ENCODE peak calls at places on chromosomes 7 and 10, in nine cellular contexts. B, C, L, X, F, J, G, Q and Z are unnamed samples.
A peak's percentile ranks its signal among the peaks of the same experiment; 100 is the strongest.

GRCh38 chr7:7375538-7375937 is 160.1 kb downstream of the COL28A1 start:
- DNase-seq in B (no peak), C (no peak), L (no peak), X (no peak), F (no peak), J (no peak), G (no peak), Q (no peak), Z (no peak)

GRCh38 chr7:81245353-81245752 is 326.5 kb upstream of the SEMA3C start:
- DNase-seq in B (no peak), C (no peak), L (no peak), X (no peak), F (no peak), J (no peak), G (no peak), Q (no peak), Z (no peak)

GRCh38 chr7:145360511-145361100 is 524.8 kb upstream of the TPK1 start:
- DNase-seq in B (no peak), C (no peak), L (no peak), X (no peak), F (peak; percentile 48), J (no peak), G (no peak), Q (no peak), Z (no peak)

GRCh38 chr7:87317691-87318245 is 27.7 kb upstream of the CROT start:
- DNase-seq in B (no peak), C (no peak), L (no peak), X (no peak), F (no peak), J (no peak), G (no peak), Q (no peak), Z (no peak)

GRCh38 chr10:22750131-22750530 is 35.8 kb upstream of the PIP4K2A start:
- DNase-seq in B (no peak), C (no peak), L (no peak), X (no peak), F (no peak), J (no peak), G (no peak), Q (no peak), Z (no peak)

GRCh38 chr7:111162692-111163091 is 71.8 kb downstream of the LRRN3 start:
- DNase-seq in B (no peak), C (no peak), L (no peak), X (no peak), F (no peak), J (no peak), G (no peak), Q (no peak), Z (no peak)

GRCh38 chr10:13945760-13946460 is 359.1 kb downstream of the PRPF18 start:
- DNase-seq in B (no peak), C (no peak), L (no peak), X (no peak), F (no peak), J (no peak), G (peak; percentile 63), Q (no peak), Z (no peak)

GRCh38 chr7:100209493-100209892 is 10.3 kb upstream of the PVRIG start:
- DNase-seq in B (no peak), C (no peak), L (peak; percentile 13), X (no peak), F (no peak), J (peak; percentile 43), G (no peak), Q (no peak), Z (no peak)

GRCh38 chr7:47300472-47301021 is 281.4 kb downstream of the TNS3 start:
- DNase-seq in B (no peak), C (no peak), L (no peak), X (no peak), F (no peak), J (no peak), G (no peak), Q (no peak), Z (peak; percentile 81)

GRCh38 chr10:97182327-97182990 is 3.3 kb downstream of the SLIT1 start:
- DNase-seq in B (no peak), C (no peak), L (peak; percentile 33), X (no peak), F (peak; percentile 27), J (no peak), G (no peak), Q (no peak), Z (no peak)

GRCh38 chr7:131623154-131623553 is 66.7 kb upstream of the PODXL start:
- DNase-seq in B (no peak), C (no peak), L (no peak), X (no peak), F (no peak), J (peak; percentile 67), G (peak; percentile 64), Q (no peak), Z (no peak)

GRCh38 chr10:98252451-98252850 is 15.5 kb downstream of the LOXL4 start:
- DNase-seq in B (no peak), C (no peak), L (no peak), X (no peak), F (no peak), J (no peak), G (no peak), Q (no peak), Z (no peak)

GRCh38 chr7:111083423-111083822 is 7.5 kb upstream of the LRRN3 start:
- DNase-seq in B (peak; percentile 22), C (no peak), L (no peak), X (no peak), F (no peak), J (no peak), G (no peak), Q (no peak), Z (no peak)

GRCh38 chr7:50339990-50340500 is 35.5 kb downstream of the IKZF1 start:
- DNase-seq in B (peak; percentile 66), C (no peak), L (peak; percentile 83), X (no peak), F (no peak), J (peak; percentile 80), G (no peak), Q (no peak), Z (no peak)

GRCh38 chr10:123860209-123860608 is 31.4 kb downstream of the CPXM2 start:
- DNase-seq in B (no peak), C (no peak), L (no peak), X (no peak), F (no peak), J (no peak), G (no peak), Q (no peak), Z (no peak)

GRCh38 chr10:88755753-88756152 is 4.1 kb upstream of the LIPN start:
- DNase-seq in B (no peak), C (no peak), L (no peak), X (no peak), F (no peak), J (no peak), G (no peak), Q (no peak), Z (no peak)

GRCh38 chr10:97861351-97861750 is 11.7 kb downstream of the GOLGA7B start:
- DNase-seq in B (no peak), C (no peak), L (peak; percentile 24), X (no peak), F (no peak), J (no peak), G (peak; percentile 69), Q (no peak), Z (no peak)

GRCh38 chr7:44884553-44885393 is 557 bp downstream of the PURB start:
- DNase-seq in B (peak; percentile 31), C (peak; percentile 14), L (peak; percentile 93), X (peak; percentile 55), F (peak; percentile 71), J (peak; percentile 47), G (peak; percentile 51), Q (no peak), Z (no peak)

GRCh38 chr7:27303021-27303420 is 60.4 kb downstream of the EVX1 start:
- DNase-seq in B (no peak), C (peak; percentile 13), L (no peak), X (no peak), F (no peak), J (no peak), G (peak; percentile 21), Q (no peak), Z (no peak)

DNA sequence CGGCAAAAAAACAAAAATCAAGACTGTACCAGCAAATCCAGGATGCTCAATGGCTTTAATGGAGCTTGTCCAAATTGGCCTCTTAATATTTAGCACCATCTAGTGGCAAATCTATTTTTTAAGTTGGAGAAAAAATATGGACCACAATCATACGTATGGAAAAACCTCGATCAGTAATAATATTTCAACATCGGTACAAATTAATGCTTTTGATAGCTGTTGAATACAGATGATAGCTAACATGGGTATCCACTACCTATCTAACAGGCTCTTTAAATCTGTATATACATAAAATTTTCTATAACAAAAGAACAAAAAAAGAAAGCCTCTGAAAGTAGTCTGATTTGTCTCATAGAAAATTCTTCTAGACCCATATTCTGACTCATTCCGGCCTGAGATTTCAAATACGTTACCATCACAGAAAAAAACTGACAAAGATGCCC is 29.2 kb downstream of the COA1 start:
- DNase-seq in B (no peak), C (no peak), L (no peak), X (no peak), F (no peak), J (peak; percentile 28), G (no peak), Q (no peak), Z (no peak)
- TF ChIP-seq POLR2A in B (no peak), C (no peak), L (no peak), X (no peak), F (no peak), J (no peak), G (no peak), Q (no peak), Z (no peak)

GRCh38 chr10:99365761-99366160 is 36.6 kb downstream of the CNNM1 start:
- DNase-seq in B (no peak), C (no peak), L (no peak), X (no peak), F (no peak), J (no peak), G (no peak), Q (no peak), Z (no peak)
- H3K27me3 ChIP-seq in B (no peaks in the 10 kb centered on the region), C (peaks cover 4% of the 10 kb centered on the region), L (no peaks in the 10 kb centered on the region), X (no peaks in the 10 kb centered on the region), F (no peaks in the 10 kb centered on the region), J (peaks cover 14% of the 10 kb centered on the region), G (no peaks in the 10 kb centered on the region), Q (no peaks in the 10 kb centered on the region), Z (no peaks in the 10 kb centered on the region)

DNA sequence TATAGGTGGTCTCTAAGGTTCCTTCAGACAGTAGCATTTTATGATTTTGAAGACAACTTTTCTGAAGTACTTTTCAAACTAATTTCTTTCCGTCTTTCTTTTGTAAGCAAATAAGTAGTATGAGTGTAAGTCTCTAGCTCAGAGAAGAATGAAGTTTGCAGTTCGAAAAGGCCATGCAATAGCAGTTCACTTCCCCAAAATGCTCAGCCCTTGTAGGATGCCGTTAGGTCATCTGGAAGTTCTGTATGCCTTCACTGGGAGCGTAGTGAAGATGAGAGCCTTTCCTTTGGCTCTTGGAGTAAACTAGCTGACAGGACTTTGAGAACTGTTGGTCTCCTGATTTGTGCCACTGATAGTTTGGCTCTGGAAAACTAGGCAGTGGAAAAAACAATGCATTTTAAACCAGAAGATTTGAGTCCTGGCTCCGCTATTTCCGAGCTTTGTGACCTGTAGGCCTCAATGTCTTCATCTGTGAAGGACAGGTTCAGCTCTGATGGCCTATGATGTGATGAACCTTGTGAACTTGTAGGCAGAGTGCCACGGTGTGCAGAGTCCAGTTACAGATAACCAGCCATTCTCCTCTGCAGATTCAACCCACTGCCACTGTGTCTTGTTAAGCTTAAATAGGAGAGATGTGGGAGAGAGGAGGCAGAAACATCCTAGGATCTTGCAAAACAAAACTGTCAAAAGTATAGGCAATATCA is 18.9 kb downstream of the SGPL1 start:
- DNase-seq in B (no peak), C (no peak), L (no peak), X (no peak), F (peak; percentile 79), J (no peak), G (no peak), Q (no peak), Z (no peak)
- H3K4me1 ChIP-seq in B (no peaks in the 10 kb centered on the region), C (peaks cover 15% of the 10 kb centered on the region), L (no peaks in the 10 kb centered on the region), X (no peaks in the 10 kb centered on the region), F (no peaks in the 10 kb centered on the region), J (peaks cover 33% of the 10 kb centered on the region), G (peaks cover 25% of the 10 kb centered on the region), Q (peaks cover 21% of the 10 kb centered on the region), Z (peaks cover 10% of the 10 kb centered on the region)

GRCh38 chr7:6026011-6026819 is 5.0 kb upstream of the ANKRD61 start:
- DNase-seq in B (peak; percentile 80), C (peak; percentile 36), L (peak; percentile 94), X (peak; percentile 67), F (peak; percentile 69), J (peak; percentile 65), G (peak; percentile 69), Q (no peak), Z (no peak)
- TF ChIP-seq POLR2A in B (no peak), C (no peak), L (no peak), X (no peak), F (no peak), J (no peak), G (no peak), Q (no peak), Z (no peak)